ENCODE peak calls at places on chromosomes 11 and 22, in four cellular contexts. W is IMR-90, P is neuronal stem cell, D is H1. B is an unnamed sample.

GRCh38 chr11:77073328-77074001 is 6.7 kb downstream of the CAPN5 start:
- DNase-seq in W (peak; percentile 94), P (no peak), D (no peak), B (no peak)

GRCh38 chr11:94511932-94512781 is at the start of gene C11orf97:
- DNase-seq in W (peak; percentile 30), P (peak; percentile 54), D (peak; percentile 25), B (peak; percentile 68)

GRCh38 chr22:49151256-49152131 is 676.2 kb downstream of the BRD1 start:
- DNase-seq in W (no peak), P (no peak), D (no peak), B (no peak)

GRCh38 chr11:109236696-109237095 is 185.3 kb upstream of the C11orf87 start:
- DNase-seq in W (no peak), P (no peak), D (no peak), B (no peak)

GRCh38 chr11:82858556-82859091 is 41.6 kb downstream of the PRCP start:
- DNase-seq in W (peak; percentile 71), P (no peak), D (no peak), B (no peak)

GRCh38 chr11:11083441-11083840 is 225.6 kb upstream of the ZBED5 start:
- DNase-seq in W (no peak), P (no peak), D (no peak), B (no peak)

GRCh38 chr11:100741866-100742625 is 55.0 kb downstream of the ARHGAP42 start:
- DNase-seq in W (peak; percentile 30), P (no peak), D (no peak), B (no peak)

GRCh38 chr11:60485987-60486386 is 6.6 kb upstream of the MS4A12 start:
- DNase-seq in W (no peak), P (peak; percentile 9), D (no peak), B (peak; percentile 27)

GRCh38 chr22:11066458-11067285 is 4461.3 kb upstream of the OR11H1 start:
- DNase-seq in W (no peak), P (no peak), D (no peak), B (no peak)

GRCh38 chr22:29744902-29745301 is 21.9 kb downstream of the ZMAT5 start:
- DNase-seq in W (peak; percentile 70), P (no peak), D (no peak), B (no peak)
- H3K9ac ChIP-seq in W (no peak overlapping the region), P (peak overlapping the region; percentile 51), D (no peak overlapping the region), B (no peak overlapping the region)

DNA sequence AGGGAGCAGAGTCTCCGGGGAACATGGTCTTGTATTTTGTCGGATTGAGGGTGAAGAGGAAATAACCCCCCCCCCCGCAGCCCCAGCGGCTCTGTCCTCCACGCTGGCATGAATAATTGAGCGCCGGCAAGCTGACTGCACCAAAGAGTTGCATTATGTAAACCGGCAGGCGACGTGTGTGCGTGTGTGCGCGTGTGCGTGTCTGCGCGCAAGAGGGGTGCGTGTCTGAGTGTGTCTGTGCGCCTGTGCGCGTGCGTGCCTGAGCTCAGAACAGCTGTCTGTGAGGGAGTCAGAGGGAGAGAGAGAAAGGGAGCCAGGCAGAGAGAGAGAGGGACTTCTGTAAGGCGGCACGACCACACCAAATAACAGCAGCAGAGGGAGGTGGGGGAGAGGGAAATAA is 94.4 kb downstream of the SCN3B start:
- DNase-seq in W (peak; percentile 88), P (no peak), D (no peak), B (peak; percentile 34)
- H4K91ac ChIP-seq in W (peak overlapping the region; percentile 16), P (no peak overlapping the region), D (peak overlapping the region; percentile 92), B (no peak overlapping the region)

GRCh38 chr11:69010361-69010891 is 2.6 kb downstream of the MRGPRF start:
- DNase-seq in W (peak; percentile 16), P (no peak), D (no peak), B (peak; percentile 31)
- H3K9ac ChIP-seq in W (peak overlapping the region; percentile 80), P (peak overlapping the region; percentile 64), D (no peak overlapping the region), B (no peak overlapping the region)

GRCh38 chr11:29166306-29166705 is 850.5 kb downstream of the KCNA4 start:
- DNase-seq in W (no peak), P (no peak), D (no peak), B (no peak)

GRCh38 chr11:29161216-29161615 is 855.6 kb downstream of the KCNA4 start:
- DNase-seq in W (peak; percentile 43), P (no peak), D (no peak), B (no peak)

GRCh38 chr11:29159552-29160465 is 857.0 kb downstream of the KCNA4 start:
- DNase-seq in W (peak; percentile 90), P (peak; percentile 56), D (peak; percentile 19), B (peak; percentile 33)

GRCh38 chr11:29162490-29162889 is 854.3 kb downstream of the KCNA4 start:
- DNase-seq in W (no peak), P (no peak), D (no peak), B (no peak)
- H4K91ac ChIP-seq in W (peak overlapping the region; percentile 98), P (no peak overlapping the region), D (no peak overlapping the region), B (no peak overlapping the region)

B was measured in trophoblast cell.